ENCODE peak calls at places on chromosomes 6 and 20, in four cellular contexts. J, E, W and U are unnamed samples.

GRCh38 chr6:158039178-158039557 is 57.5 kb downstream of the SYNJ2 start:
- DNase-seq in E (no peak), W (no peak), J (no peak), U (no peak)

GRCh38 chr6:166567813-166568212 is 18.7 kb downstream of the RAMACL start:
- DNase-seq in W (no peak), J (no peak), E (no peak), U (no peak)

GRCh38 chr6:13009031-13009430 is 292.5 kb downstream of the PHACTR1 start:
- DNase-seq in E (no peak), J (no peak), W (no peak), U (no peak)

GRCh38 chr20:62651285-62652021 is 9.2 kb downstream of the SLCO4A1 start:
- DNase-seq in J (no peak), E (peak), W (no peak), U (peak)

GRCh38 chr6:157075549-157076426 is 247.5 kb downstream of the TMEM242 start:
- DNase-seq in J (no peak), W (no peak), E (no peak), U (no peak)

GRCh38 chr6:144094731-144095133 is 641 bp downstream of the SF3B5 start:
- DNase-seq in J (no peak), W (no peak), E (no peak), U (no peak)

GRCh38 chr20:42111349-42111748 is 493.2 kb upstream of the CHD6 start:
- DNase-seq in E (no peak), W (no peak), J (no peak), U (no peak)

GRCh38 chr6:119078449-119079287 is at the start of gene FAM184A:
- DNase-seq in E (peak), W (peak), J (peak), U (peak)